ENCODE peak calls at places on chromosomes 13 and 19, in seven cellular contexts. P is ascending aorta, E is body of pancreas, V is uterus, G is lower leg skin, K is mesendoderm, R is GM23248. J is an unnamed sample.

GRCh38 chr19:46975918-46976782 is 43.5 kb upstream of the NPAS1 start:
- DNase-seq in P (peak; percentile 90), K (peak; percentile 97), R (peak; percentile 98), E (peak; percentile 95), V (peak; percentile 90), G (peak; percentile 99), J (no peak)

GRCh38 chr19:15274477-15274876 is 42.2 kb upstream of the EPHX3 start:
- DNase-seq in E (no peak), K (no peak), R (no peak), P (no peak), G (no peak), V (no peak), J (no peak)

GRCh38 chr19:8137425-8137824 is 12.0 kb downstream of the FBN3 start:
- DNase-seq in V (no peak), R (no peak), P (no peak), G (no peak), K (no peak), E (no peak), J (no peak)

GRCh38 chr13:33509642-33510229 is 224.2 kb upstream of the STARD13 start:
- DNase-seq in R (peak; percentile 78), V (peak; percentile 60), E (peak; percentile 62), G (no peak), P (peak; percentile 21), K (peak; percentile 22), J (no peak)

GRCh38 chr19:41753936-41754529 is 1.3 kb upstream of the CEACAM6 start:
- DNase-seq in E (peak; percentile 70), P (no peak), G (peak; percentile 85), K (peak; percentile 32), R (peak; percentile 41), V (no peak), J (peak; percentile 72)

GRCh38 chr19:7933411-7933810 is 7.5 kb upstream of the CTXN1 start:
- DNase-seq in K (no peak), E (no peak), V (no peak), R (no peak), G (no peak), P (no peak), J (no peak)

GRCh38 chr13:78787189-78787588 is 128.2 kb upstream of the OBI1 start:
- DNase-seq in G (no peak), V (no peak), E (no peak), R (no peak), P (no peak), K (no peak), J (no peak)

GRCh38 chr13:76778906-76779305 is 107.3 kb downstream of the KCTD12 start:
- DNase-seq in K (no peak), G (no peak), V (no peak), P (no peak), R (no peak), E (no peak), J (no peak)

GRCh38 chr19:10760268-10760944 is 42.5 kb downstream of the DNM2 start:
- DNase-seq in V (no peak), R (peak; percentile 34), P (no peak), K (peak; percentile 48), E (no peak), G (no peak), J (peak; percentile 24)

GRCh38 chr19:53394522-53394973 is 401 bp upstream of the ZNF765 start:
- DNase-seq in V (peak; percentile 58), P (peak; percentile 9), G (peak; percentile 89), K (peak; percentile 92), E (peak; percentile 49), R (peak; percentile 79), J (no peak)

GRCh38 chr13:84211048-84211447 is 328.8 kb upstream of the SLITRK1 start:
- DNase-seq in P (no peak), E (no peak), G (no peak), R (no peak), K (no peak), V (no peak), J (no peak)

GRCh38 chr19:6270076-6270745 is 9.6 kb downstream of the MLLT1 start:
- DNase-seq in R (no peak), V (no peak), K (no peak), E (no peak), P (no peak), G (no peak), J (no peak)

GRCh38 chr13:20411638-20412342 is 113.9 kb downstream of the CRYL1 start:
- DNase-seq in R (no peak), E (no peak), V (no peak), G (peak; percentile 58), P (no peak), K (no peak), J (no peak)

GRCh38 chr13:18951412-18951811 is 230.2 kb downstream of the TUBA3C start:
- DNase-seq in G (peak; percentile 77), P (no peak), E (no peak), V (no peak), R (no peak), K (no peak), J (no peak)

GRCh38 chr19:51830263-51830662 is 35.3 kb downstream of the FPR3 start:
- DNase-seq in R (peak; percentile 7), K (peak; percentile 18), V (no peak), P (no peak), G (no peak), E (peak; percentile 28), J (no peak)

GRCh38 chr19:6767357-6768235 is at the start of gene SH2D3A:
- DNase-seq in V (peak; percentile 43), E (peak; percentile 95), R (peak; percentile 19), G (peak; percentile 97), P (peak; percentile 24), K (peak; percentile 98), J (peak; percentile 94)

GRCh38 chr13:41244555-41244954 is 18.8 kb downstream of the MTRF1 start:
- DNase-seq in R (peak; percentile 22), G (no peak), P (no peak), V (no peak), E (no peak), K (peak; percentile 26), J (no peak)

GRCh38 chr13:91017031-91017668 is 330.3 kb upstream of the MIR17HG start:
- DNase-seq in K (peak; percentile 73), V (no peak), P (no peak), E (peak; percentile 51), R (peak; percentile 52), G (no peak), J (no peak)

GRCh38 chr19:3450796-3451411 is 29.4 kb downstream of the SMIM24 start:
- DNase-seq in K (no peak), G (peak; percentile 92), R (peak; percentile 99), P (peak; percentile 91), V (peak; percentile 93), E (peak; percentile 70), J (no peak)

GRCh38 chr13:26132756-26133155 is 80.9 kb upstream of the SHISA2 start:
- DNase-seq in K (peak; percentile 52), V (no peak), P (no peak), R (peak; percentile 52), E (no peak), G (no peak), J (no peak)

DNA sequence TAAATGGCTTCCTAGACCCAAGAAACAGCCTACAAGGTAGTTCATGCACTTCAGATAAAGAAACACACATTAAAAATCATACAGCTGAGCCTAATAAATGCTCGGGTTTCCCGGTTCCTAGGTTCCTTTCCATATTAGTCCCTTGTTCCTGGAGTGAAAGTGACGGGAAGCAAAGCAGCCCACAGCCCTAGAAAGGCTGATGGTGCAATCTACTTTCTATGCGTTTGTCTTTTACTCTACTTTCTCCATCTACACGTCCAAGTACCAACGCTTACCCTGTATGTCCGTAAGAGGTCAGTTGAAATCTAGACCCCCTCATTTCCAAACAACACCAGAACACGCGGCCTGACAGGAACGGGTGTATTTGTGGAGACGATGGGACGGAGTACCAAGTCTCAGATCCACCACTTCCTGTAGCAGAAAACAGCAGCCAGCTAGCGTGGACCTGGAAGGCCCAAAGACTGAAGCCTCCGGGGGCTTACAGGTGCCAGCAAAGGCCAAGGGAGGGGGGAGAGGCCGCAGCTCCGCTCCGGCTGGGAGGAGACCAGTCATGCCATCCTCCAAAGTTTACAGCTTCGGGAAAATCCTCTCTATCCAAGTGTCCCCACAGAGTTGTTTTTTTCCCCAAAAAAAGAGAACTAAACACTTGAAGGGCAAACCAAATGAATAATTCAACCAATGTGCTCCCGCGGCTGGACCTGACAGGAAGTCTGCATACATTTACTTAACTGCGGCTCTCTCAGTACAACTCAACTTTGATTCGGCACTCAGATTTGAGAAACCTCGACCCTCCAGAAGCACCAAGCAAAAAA is 34.1 kb downstream of the STK24 start:
- DNase-seq in G (no peak), R (peak; percentile 35), P (no peak), E (no peak), V (no peak), K (no peak), J (no peak)
- H3K4me3 ChIP-seq in G (no peak overlapping the region), R (peak overlapping the region; percentile 4), P (no peak overlapping the region), E (no peak overlapping the region), V (no peak overlapping the region), K (no peak overlapping the region), J (no peak overlapping the region)

DNA sequence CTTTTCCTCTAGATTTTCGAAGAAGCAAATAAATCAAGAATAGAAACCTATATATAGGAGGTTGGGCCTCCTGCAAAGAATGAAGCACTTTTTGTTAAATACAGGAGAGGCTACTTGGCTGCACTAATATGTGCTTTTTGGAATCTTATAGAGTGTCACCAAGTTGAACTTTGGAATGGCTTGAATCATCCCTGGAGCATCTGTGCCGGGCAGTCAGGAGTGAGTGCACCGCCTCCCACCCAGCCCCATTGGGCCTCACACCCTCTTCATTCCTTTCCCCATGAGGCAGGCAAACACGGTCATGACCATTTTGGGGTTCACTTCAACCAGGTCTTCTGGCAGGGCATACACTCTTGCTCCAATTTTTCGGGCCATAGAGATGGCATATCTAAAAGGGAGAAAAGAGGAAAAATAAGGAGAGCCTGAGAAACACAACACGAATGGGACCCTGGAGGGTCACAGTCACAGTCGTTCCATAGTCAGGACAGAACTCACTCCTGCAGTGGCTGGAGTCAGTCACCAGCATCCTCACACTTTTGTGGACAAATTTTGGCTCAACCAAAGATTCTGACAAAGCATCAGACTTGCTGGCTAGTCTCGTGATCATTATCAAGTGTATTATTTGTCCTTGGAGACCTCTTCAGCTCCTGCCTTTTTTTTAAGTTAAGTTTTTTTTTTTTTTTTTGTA is 22.6 kb upstream of the CPB2 start:
- DNase-seq in P (no peak), G (no peak), K (no peak), V (no peak), R (no peak), E (no peak), J (no peak)
- H3K4me3 ChIP-seq in P (no peak overlapping the region), G (no peak overlapping the region), K (no peak overlapping the region), V (no peak overlapping the region), R (no peak overlapping the region), E (no peak overlapping the region), J (no peak overlapping the region)

GRCh38 chr13:28451482-28452217 is 43.3 kb downstream of the FLT1 start:
- DNase-seq in R (peak; percentile 4), V (no peak), G (no peak), P (no peak), E (no peak), K (peak; percentile 55), J (no peak)
- H3K4me3 ChIP-seq in R (no peak overlapping the region), V (no peak overlapping the region), G (no peak overlapping the region), P (no peak overlapping the region), E (no peak overlapping the region), K (no peak overlapping the region), J (no peak overlapping the region)

DNA sequence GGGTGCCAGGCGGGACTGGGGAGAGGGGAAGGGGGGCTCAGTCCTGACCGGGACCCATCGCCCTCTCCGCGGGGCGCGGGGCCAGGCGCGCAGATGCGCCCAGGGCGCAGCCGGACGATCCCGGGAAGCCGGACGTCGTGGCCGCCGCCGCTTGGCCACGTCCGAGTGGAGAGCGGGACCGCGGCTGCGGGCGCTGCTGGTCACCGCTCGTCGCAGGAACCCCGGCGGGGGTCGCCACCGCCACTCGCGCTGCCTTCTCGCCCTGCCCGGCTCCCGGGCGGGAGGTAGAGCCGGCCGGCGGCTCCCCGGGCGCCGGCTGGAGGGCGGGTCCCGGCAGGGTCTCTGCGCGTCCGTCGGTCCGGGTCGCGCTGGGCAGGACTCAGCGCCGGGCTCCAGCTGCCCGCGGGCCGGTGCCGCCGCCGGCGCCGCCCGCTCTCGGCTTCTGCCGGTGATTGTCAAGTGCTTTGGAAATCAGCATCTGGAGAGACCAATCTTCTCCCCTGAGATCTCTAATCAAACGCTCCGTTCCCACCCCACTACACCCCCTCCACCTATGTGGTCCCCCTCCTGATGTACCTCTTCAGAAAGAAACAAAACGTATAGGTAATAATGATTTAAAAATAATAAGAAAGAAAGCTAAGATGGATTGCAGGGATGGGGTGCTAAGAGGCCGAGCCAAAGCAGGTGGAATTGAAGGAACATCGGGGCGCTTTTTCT is 464.4 kb downstream of the ITGBL1 start:
- DNase-seq in P (no peak), K (no peak), R (no peak), V (no peak), E (no peak), G (no peak), J (no peak)
- H3K4me3 ChIP-seq in P (peak overlapping the region; percentile 45), K (no peak overlapping the region), R (no peak overlapping the region), V (no peak overlapping the region), E (no peak overlapping the region), G (no peak overlapping the region), J (no peak overlapping the region)